ENCODE peak calls at places on chromosomes 5 and 9, in five cellular contexts. B, D, P, E and G are unnamed samples.

GRCh38 chr9:133171161-133171955 is 7.6 kb upstream of the GBGT1 start:
- DNase-seq in B (no peak), D (no peak), P (no peak), E (no peak), G (no peak)

GRCh38 chr9:8030095-8030494 is 230.5 kb upstream of the DMAC1 start:
- DNase-seq in B (no peak), D (no peak), P (no peak), E (no peak), G (no peak)

GRCh38 chr5:43275391-43275790 is 37.8 kb downstream of the HMGCS1 start:
- DNase-seq in B (no peak), D (no peak), P (no peak), E (no peak), G (no peak)

GRCh38 chr9:36532353-36532752 is 40.3 kb upstream of the MELK start:
- DNase-seq in B (no peak), D (no peak), P (no peak), E (no peak), G (no peak)

GRCh38 chr5:176441921-176442323 is 6.3 kb upstream of the FAF2 start:
- DNase-seq in B (no peak), D (no peak), P (peak), E (no peak), G (no peak)

GRCh38 chr9:2837915-2838314 is 6.0 kb downstream of the PUM3 start:
- DNase-seq in B (peak), D (no peak), P (peak), E (no peak), G (no peak)

GRCh38 chr5:150364004-150364403 is 6.5 kb downstream of the TCOF1 start:
- DNase-seq in B (no peak), D (no peak), P (no peak), E (no peak), G (no peak)

GRCh38 chr9:76464706-76465105 is 5.7 kb downstream of the GCNT1 start:
- DNase-seq in B (no peak), D (no peak), P (peak), E (no peak), G (no peak)

GRCh38 chr9:21919377-21920362 is 74.5 kb downstream of the CDKN2A start:
- DNase-seq in B (no peak), D (no peak), P (peak), E (no peak), G (no peak)

GRCh38 chr5:53309653-53310052 is 170.8 kb upstream of the FST start:
- DNase-seq in B (no peak), D (no peak), P (no peak), E (no peak), G (no peak)

GRCh38 chr9:111919875-111920274 is 23.3 kb downstream of the UGCG start:
- DNase-seq in B (no peak), D (no peak), P (no peak), E (no peak), G (no peak)

GRCh38 chr9:136722969-136723356 is 10.6 kb downstream of the DIPK1B start:
- DNase-seq in B (no peak), D (no peak), P (no peak), E (no peak), G (no peak)

GRCh38 chr9:113998529-113999255 is 79.4 kb downstream of the AMBP start:
- DNase-seq in B (peak), D (no peak), P (no peak), E (no peak), G (no peak)

GRCh38 chr5:163535290-163535689 is 29.9 kb downstream of the MAT2B start:
- DNase-seq in B (no peak), D (no peak), P (no peak), E (no peak), G (no peak)

GRCh38 chr5:172274951-172275753 is 8.4 kb downstream of the UBTD2 start:
- DNase-seq in B (no peak), D (no peak), P (peak), E (peak), G (peak)

GRCh38 chr5:132714456-132715307 is 22.7 kb downstream of the KIF3A start:
- DNase-seq in B (peak), D (no peak), P (no peak), E (no peak), G (no peak)

GRCh38 chr9:7320139-7320538 is 479.4 kb downstream of the DMAC1 start:
- DNase-seq in B (peak), D (no peak), P (peak), E (no peak), G (no peak)

GRCh38 chr9:126692759-126693427 is 79.2 kb downstream of the LMX1B start:
- DNase-seq in B (no peak), D (no peak), P (no peak), E (no peak), G (no peak)

GRCh38 chr5:67989457-67989856 is 226.1 kb upstream of the PIK3R1 start:
- DNase-seq in B (no peak), D (no peak), P (peak), E (no peak), G (no peak)

GRCh38 chr9:129554649-129555048 is 66.3 kb downstream of the C9orf50 start:
- DNase-seq in B (no peak), D (no peak), P (peak), E (no peak), G (no peak)

GRCh38 chr9:137339606-137340462 is 37.8 kb upstream of the NRARP start:
- DNase-seq in B (no peak), D (no peak), P (peak), E (no peak), G (no peak)

GRCh38 chr9:93657331-93658111 is 81.1 kb downstream of the PHF2 start:
- DNase-seq in B (no peak), D (no peak), P (no peak), E (no peak), G (no peak)

GRCh38 chr5:113487411-113487778 is 858 bp downstream of the MCC start:
- DNase-seq in B (no peak), D (no peak), P (peak), E (no peak), G (no peak)

GRCh38 chr5:14449052-14449661 is 132.4 kb upstream of the OTULINL start:
- DNase-seq in B (peak), D (no peak), P (peak), E (no peak), G (no peak)

GRCh38 chr9:94110821-94111252 is 26.6 kb downstream of the PTPDC1 start:
- DNase-seq in B (no peak), D (no peak), P (peak), E (no peak), G (no peak)

GRCh38 chr5:110087829-110088228 is 398.1 kb downstream of the MAN2A1 start:
- DNase-seq in B (no peak), D (no peak), P (peak), E (no peak), G (no peak)

GRCh38 chr5:155807884-155808576 is 518.9 kb upstream of the SGCD start:
- DNase-seq in B (no peak), D (no peak), P (no peak), E (no peak), G (no peak)